ENCODE peak calls at places on chromosomes 13 and 19, in seven cellular contexts. Y is heart left ventricle, H is body of pancreas, T is adrenal gland, G is Peyer's patch, N is ovary, Q is HCT116. F is an unnamed sample.

GRCh38 chr13:98285852-98286594 is 109.0 kb upstream of the RNF113B start:
- DNase-seq in Q (no peak), N (no peak), T (no peak), Y (no peak), G (no peak), H (no peak), F (no peak)

GRCh38 chr13:34462843-34463242 is 479.2 kb upstream of the NBEA start:
- DNase-seq in G (no peak), Q (peak; percentile 51), H (no peak), T (peak; percentile 6), Y (peak; percentile 25), N (no peak), F (no peak)

GRCh38 chr13:30234763-30235162 is 72.6 kb downstream of the KATNAL1 start:
- DNase-seq in G (no peak), T (no peak), Y (no peak), N (no peak), H (no peak), Q (no peak), F (no peak)

GRCh38 chr19:17739121-17739875 is 12.0 kb upstream of the FCHO1 start:
- DNase-seq in N (no peak), Q (no peak), T (peak; percentile 37), Y (no peak), H (no peak), G (peak; percentile 86), F (no peak)

GRCh38 chr13:84885868-84886267 is 913.4 kb downstream of the SLITRK6 start:
- DNase-seq in G (no peak), T (no peak), Q (no peak), Y (no peak), H (no peak), N (no peak), F (no peak)

GRCh38 chr13:74264333-74264732 is 130.1 kb upstream of the KLF12 start:
- DNase-seq in H (no peak), T (no peak), Y (no peak), N (no peak), G (no peak), Q (no peak), F (no peak)

GRCh38 chr19:45428385-45429231 is 4.9 kb upstream of the ERCC1 start:
- DNase-seq in Y (peak; percentile 80), N (peak; percentile 68), Q (no peak), H (peak; percentile 42), G (no peak), T (peak; percentile 52), F (no peak)

GRCh38 chr13:100715604-100716003 is 41.0 kb upstream of the TMTC4 start:
- DNase-seq in T (no peak), Y (no peak), Q (no peak), G (no peak), H (no peak), N (no peak), F (no peak)

GRCh38 chr13:41543664-41544300 is 86.4 kb downstream of the RGCC start:
- DNase-seq in N (no peak), Y (no peak), H (no peak), Q (no peak), T (no peak), G (no peak), F (no peak)

GRCh38 chr19:57334191-57334590 is 13.9 kb downstream of the ZNF543 start:
- DNase-seq in N (no peak), Y (no peak), Q (no peak), H (no peak), G (no peak), T (no peak), F (no peak)

GRCh38 chr19:40335101-40335500 is 13.1 kb downstream of the C19orf47 start:
- DNase-seq in Q (no peak), H (no peak), T (no peak), G (no peak), Y (no peak), N (no peak), F (no peak)

GRCh38 chr13:96053003-96053703 is at the start of gene UGGT2:
- DNase-seq in N (peak; percentile 95), H (peak; percentile 97), T (peak; percentile 96), G (peak; percentile 95), Q (peak; percentile 91), Y (peak; percentile 95), F (peak; percentile 97)

GRCh38 chr19:33590224-33590623 is 31.5 kb upstream of the CHST8 start:
- DNase-seq in Y (no peak), T (no peak), G (no peak), H (no peak), N (no peak), Q (no peak), F (no peak)

GRCh38 chr13:81480634-81481033 is 1139.7 kb upstream of the SPRY2 start:
- DNase-seq in T (no peak), Y (no peak), N (no peak), H (no peak), Q (no peak), G (no peak), F (no peak)

GRCh38 chr19:50030225-50030624 is 4.4 kb downstream of the ZNF473 start:
- DNase-seq in Y (no peak), G (no peak), Q (no peak), H (no peak), T (no peak), N (no peak), F (no peak)

GRCh38 chr19:21586341-21587116 is 81.1 kb downstream of the ZNF429 start:
- DNase-seq in H (peak; percentile 72), Y (no peak), G (peak; percentile 49), Q (no peak), N (no peak), T (peak; percentile 55), F (peak; percentile 23)

GRCh38 chr13:21637296-21637695 is 33.3 kb upstream of the MICU2 start:
- DNase-seq in N (no peak), Q (peak; percentile 94), T (peak; percentile 44), G (peak; percentile 89), H (peak; percentile 6), Y (no peak), F (no peak)

GRCh38 chr19:9039728-9040127 is 29.5 kb upstream of the MUC16 start:
- DNase-seq in T (no peak), Y (no peak), G (no peak), N (no peak), Q (no peak), H (no peak), F (no peak)

GRCh38 chr13:25778302-25778701 is 273.5 kb downstream of the SHISA2 start:
- DNase-seq in N (no peak), Q (no peak), Y (no peak), H (no peak), T (no peak), G (no peak), F (no peak)

GRCh38 chr13:46507978-46508377 is 45.0 kb upstream of the LRCH1 start:
- DNase-seq in H (no peak), Q (no peak), T (no peak), G (no peak), Y (no peak), N (no peak), F (no peak)

GRCh38 chr19:13865578-13866462 is 11.1 kb upstream of the NANOS3 start:
- DNase-seq in Q (no peak), T (no peak), G (no peak), N (peak; percentile 42), Y (peak; percentile 45), H (peak; percentile 48), F (no peak)

GRCh38 chr19:13866463-13867046 is 10.4 kb upstream of the NANOS3 start:
- DNase-seq in Y (no peak), T (no peak), Q (no peak), H (no peak), N (no peak), G (no peak), F (no peak)

GRCh38 chr19:13864513-13865242 is 12.3 kb upstream of the NANOS3 start:
- DNase-seq in H (no peak), G (no peak), T (no peak), Q (no peak), N (no peak), Y (no peak), F (no peak)

GRCh38 chr19:13864223-13864512 is 12.8 kb upstream of the NANOS3 start:
- DNase-seq in G (no peak), N (no peak), Q (no peak), H (no peak), T (no peak), Y (no peak), F (no peak)

GRCh38 chr19:13865243-13865577 is 11.7 kb upstream of the NANOS3 start:
- DNase-seq in Y (no peak), G (no peak), H (no peak), Q (no peak), T (no peak), N (no peak), F (no peak)
- TF ChIP-seq CTCF in Y (no peak), G (no peak), H (no peak), Q (no peak), T (no peak), N (no peak), F (no peak)

DNA sequence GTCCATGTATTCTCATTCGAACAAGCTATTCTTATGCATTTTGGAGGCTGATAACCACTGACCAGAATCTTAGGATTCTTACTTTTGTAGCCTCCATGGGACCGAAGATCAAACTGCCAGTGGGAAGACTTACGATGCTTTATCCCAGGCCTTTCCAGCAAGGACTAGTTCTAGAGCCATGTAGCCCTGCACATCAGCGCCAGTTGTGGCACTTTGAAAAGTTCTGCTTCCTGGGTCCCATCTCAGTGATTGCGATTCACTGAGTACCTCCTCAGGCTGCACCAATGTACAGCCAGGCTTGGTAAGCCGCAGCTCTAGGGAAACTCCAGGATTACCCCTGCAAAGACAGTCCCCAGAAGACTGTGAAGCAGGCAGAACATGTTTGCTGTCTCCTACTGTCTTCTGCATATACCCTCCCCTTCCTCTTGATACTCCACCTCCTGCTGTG is 18.9 kb upstream of the ENOX1 start:
- DNase-seq in G (no peak), Y (no peak), N (no peak), H (no peak), T (no peak), Q (no peak), F (no peak)
- H3K27ac ChIP-seq in G (no peak overlapping the region), Y (no peak overlapping the region), N (no peak overlapping the region), H (no peak overlapping the region), T (no peak overlapping the region), Q (no peak overlapping the region), F (no peak overlapping the region)

DNA sequence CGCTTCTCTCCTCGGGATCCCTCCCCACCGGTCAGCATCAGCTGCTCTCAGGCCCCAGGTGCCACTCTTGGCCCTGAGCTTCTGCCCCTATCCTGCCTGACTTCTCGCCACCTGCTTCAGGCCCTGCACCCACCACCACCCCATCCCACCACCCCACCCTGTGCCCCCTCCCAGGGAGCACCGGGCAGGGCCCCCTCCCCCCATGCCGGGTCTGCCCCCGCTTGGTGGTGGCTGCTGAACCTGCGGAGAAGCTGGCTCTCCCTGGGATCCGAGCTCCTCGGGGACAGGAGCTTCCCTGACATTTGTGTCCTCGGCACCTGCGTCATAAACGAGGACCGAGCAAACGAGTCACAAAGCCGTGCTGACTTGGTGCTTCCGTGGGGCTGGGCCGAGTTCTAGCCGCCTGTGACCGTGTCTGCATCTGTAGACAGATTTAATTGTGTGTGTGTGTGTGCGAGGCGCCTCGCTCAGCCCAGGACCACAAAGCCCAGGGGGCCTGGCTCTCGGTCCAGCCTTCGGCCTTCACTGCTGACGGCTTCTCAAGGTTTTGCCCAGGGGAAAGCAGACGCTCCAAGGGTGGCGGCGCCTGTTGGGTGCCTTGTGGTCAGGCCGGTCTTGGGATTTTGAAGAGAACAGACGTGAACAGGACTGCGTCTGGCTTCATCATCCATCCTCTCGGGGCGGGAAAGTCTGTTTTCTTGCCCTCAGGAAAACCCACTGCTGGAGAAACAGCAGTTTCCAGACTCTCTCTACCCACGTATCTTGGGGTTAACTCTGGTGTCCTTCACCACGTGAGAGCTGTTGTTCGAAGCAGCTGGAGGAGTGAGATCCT is 70.0 kb upstream of the MCF2L start:
- DNase-seq in G (no peak), T (no peak), Q (no peak), H (no peak), N (peak; percentile 9), Y (no peak), F (peak; percentile 16)
- TF ChIP-seq POLR2A in G (no peak), T (no peak), Q (no peak), H (no peak), N (no peak), Y (no peak), F (no peak)

GRCh38 chr19:1220452-1221037 is 15.0 kb downstream of the STK11 start:
- DNase-seq in G (no peak), T (no peak), Y (no peak), H (no peak), N (no peak), Q (no peak), F (no peak)
- TF ChIP-seq CTCF in G (no peak), T (no peak), Y (no peak), H (no peak), N (no peak), Q (no peak), F (no peak)